ENCODE peak calls at places on chromosomes 16 and 17, in seven cellular contexts. J is activated CD4-positive, alpha-beta T cell treated with anti-CD3 and anti-CD28 coated beads, Interleukin-2, amount 50 U/mL, for 4 hours; H is stromal cell of bone marrow; D is left lung; X is amniotic epithelial cell; S is stimulated activated CD4-positive, alpha-beta T cell treated with anti-CD3 and anti-CD28 coated beads, Interleukin-4, amount 100 ng/mL, for 24 hours; R is SW480. Q is an unnamed sample.

GRCh38 chr16:83706394-83706793 is 101.4 kb upstream of the HSBP1 start:
- DNase-seq in J (no peak), H (peak), D (no peak), X (no peak), S (no peak), R (no peak), Q (no peak)

GRCh38 chr16:14303654-14304394 is 232.7 kb downstream of the MRTFB start:
- DNase-seq in J (no peak), H (no peak), D (no peak), X (no peak), S (no peak), R (no peak), Q (no peak)

GRCh38 chr16:2027024-2028010 is 615 bp downstream of the NHERF2 start:
- DNase-seq in J (no peak), H (no peak), D (no peak), X (no peak), S (no peak), R (no peak), Q (no peak)

GRCh38 chr16:73019456-73020362 is 28.2 kb downstream of the ZFHX3 start:
- DNase-seq in J (no peak), H (peak), D (no peak), X (peak), S (no peak), R (no peak), Q (peak)

GRCh38 chr17:48439875-48440505 is 10.0 kb upstream of the SKAP1 start:
- DNase-seq in J (peak), H (no peak), D (no peak), X (peak), S (peak), R (no peak), Q (no peak)

GRCh38 chr17:9622961-9623360 is 22.4 kb upstream of the USP43 start:
- DNase-seq in J (no peak), H (no peak), D (no peak), X (no peak), S (no peak), R (no peak), Q (no peak)

GRCh38 chr17:58399974-58400373 is 17.4 kb downstream of the RNF43 start:
- DNase-seq in J (no peak), H (no peak), D (no peak), X (no peak), S (no peak), R (peak), Q (no peak)

GRCh38 chr16:22675745-22676540 is 138.0 kb upstream of the HS3ST2 start:
- DNase-seq in J (no peak), H (no peak), D (no peak), X (no peak), S (no peak), R (no peak), Q (no peak)

GRCh38 chr17:77649717-77650211 is 308.7 kb upstream of the TNRC6C start:
- DNase-seq in J (no peak), H (peak), D (peak), X (peak), S (no peak), R (peak), Q (peak)

GRCh38 chr16:3553138-3553923 is 23.9 kb downstream of the NLRC3 start:
- DNase-seq in J (no peak), H (no peak), D (no peak), X (no peak), S (no peak), R (peak), Q (no peak)

GRCh38 chr17:6599364-6599763 is 41.1 kb downstream of the KIAA0753 start:
- DNase-seq in J (no peak), H (no peak), D (no peak), X (no peak), S (no peak), R (no peak), Q (no peak)

GRCh38 chr17:39213852-39214251 is 11.9 kb downstream of the STAC2 start:
- DNase-seq in J (no peak), H (no peak), D (peak), X (peak), S (no peak), R (peak), Q (no peak)

GRCh38 chr17:72296456-72296855 is 175.6 kb downstream of the SOX9 start:
- DNase-seq in J (no peak), H (no peak), D (no peak), X (peak), S (no peak), R (no peak), Q (no peak)

GRCh38 chr17:73100363-73100762 is 7.9 kb upstream of the SLC39A11 start:
- DNase-seq in J (no peak), H (no peak), D (no peak), X (no peak), S (no peak), R (no peak), Q (no peak)

GRCh38 chr17:55155867-55156560 is 108.7 kb upstream of the HLF start:
- DNase-seq in J (no peak), H (no peak), D (no peak), X (no peak), S (no peak), R (no peak), Q (no peak)

GRCh38 chr17:82882715-82883446 is 43.1 kb upstream of the ZNF750 start:
- DNase-seq in J (peak), H (no peak), D (peak), X (no peak), S (peak), R (no peak), Q (no peak)

GRCh38 chr17:8333281-8333680 is 6.4 kb upstream of the ODF4 start:
- DNase-seq in J (no peak), H (no peak), D (no peak), X (no peak), S (no peak), R (no peak), Q (no peak)

GRCh38 chr17:64252831-64253230 is 10.2 kb downstream of the TEX2 start:
- DNase-seq in J (no peak), H (no peak), D (no peak), X (peak), S (no peak), R (peak), Q (no peak)

GRCh38 chr17:4934173-4934979 is 2.3 kb downstream of the GP1BA start:
- DNase-seq in J (no peak), H (no peak), D (peak), X (peak), S (no peak), R (peak), Q (no peak)

GRCh38 chr17:63694229-63694973 is 5.5 kb downstream of the LIMD2 start:
- DNase-seq in J (no peak), H (no peak), D (no peak), X (no peak), S (no peak), R (no peak), Q (no peak)

GRCh38 chr17:37614391-37614790 is 5.2 kb upstream of the SYNRG start:
- DNase-seq in J (no peak), H (peak), D (no peak), X (peak), S (no peak), R (no peak), Q (no peak)

GRCh38 chr17:75548839-75549238 is 23.3 kb downstream of the LLGL2 start:
- DNase-seq in J (no peak), H (no peak), D (no peak), X (no peak), S (no peak), R (peak), Q (no peak)

GRCh38 chr17:76086384-76086783 is 7.4 kb downstream of the ZACN start:
- DNase-seq in J (no peak), H (no peak), D (no peak), X (no peak), S (no peak), R (no peak), Q (no peak)

GRCh38 chr17:2056221-2057129 is 1.6 kb downstream of the HIC1 start:
- DNase-seq in J (peak), H (no peak), D (peak), X (no peak), S (peak), R (no peak), Q (no peak)

GRCh38 chr16:27847030-27847550 is 216.4 kb downstream of the GSG1L start:
- DNase-seq in J (no peak), H (no peak), D (no peak), X (peak), S (no peak), R (peak), Q (peak)

GRCh38 chr16:82630219-82630618 is 3.5 kb downstream of the CDH13 start:
- DNase-seq in J (no peak), H (no peak), D (no peak), X (no peak), S (no peak), R (no peak), Q (no peak)

GRCh38 chr16:86955136-86955890 is 361.9 kb downstream of the C16orf95 start:
- DNase-seq in J (no peak), H (no peak), D (no peak), X (no peak), S (no peak), R (no peak), Q (no peak)

GRCh38 chr17:78313735-78314648 is 45.9 kb downstream of the SOCS3 start:
- DNase-seq in J (peak), H (no peak), D (peak), X (peak), S (peak), R (peak), Q (peak)

GRCh38 chr16:75653926-75654325 is 6.4 kb downstream of the TERF2IP start:
- DNase-seq in J (no peak), H (no peak), D (no peak), X (no peak), S (no peak), R (no peak), Q (no peak)

GRCh38 chr17:79618383-79619067 is 7.7 kb upstream of the RBFOX3 start:
- DNase-seq in J (no peak), H (no peak), D (peak), X (no peak), S (no peak), R (no peak), Q (peak)

GRCh38 chr17:2406903-2407790 is 6.3 kb upstream of the MNT start:
- DNase-seq in J (no peak), H (peak), D (peak), X (peak), S (no peak), R (peak), Q (no peak)

GRCh38 chr16:19137201-19137601 is 23.4 kb downstream of the ITPRIPL2 start:
- DNase-seq in J (no peak), H (no peak), D (no peak), X (peak), S (no peak), R (no peak), Q (no peak)

GRCh38 chr16:6331770-6332169 is 1000.9 kb upstream of the RBFOX1 start:
- DNase-seq in J (no peak), H (no peak), D (no peak), X (no peak), S (no peak), R (no peak), Q (no peak)

GRCh38 chr16:4317471-4318170 is 1.8 kb downstream of the GLIS2 start:
- DNase-seq in J (no peak), H (no peak), D (no peak), X (no peak), S (no peak), R (no peak), Q (no peak)

GRCh38 chr16:83301966-83302365 is 505.8 kb upstream of the HSBP1 start:
- DNase-seq in J (no peak), H (no peak), D (no peak), X (no peak), S (no peak), R (no peak), Q (no peak)

GRCh38 chr16:81618661-81619060 is 160.4 kb upstream of the PLCG2 start:
- DNase-seq in J (no peak), H (no peak), D (no peak), X (peak), S (no peak), R (no peak), Q (no peak)

Q was measured in mesenteric fat pad.